ENCODE peak calls at places on chromosomes 4 and X, in seven cellular contexts. G, B, P, W, C, S and K are unnamed samples.

GRCh38 chr4:37388672-37389368 is 144.3 kb downstream of the NWD2 start:
- DNase-seq in S (peak; percentile 26), W (no peak), G (no peak), C (no peak), B (no peak), P (no peak), K (no peak)

GRCh38 chrX:151896734-151897474 is 15.8 kb upstream of the MAGEA4 start:
- DNase-seq in S (no peak), C (no peak), W (no peak), B (peak; percentile 20), P (peak; percentile 47), G (no peak), K (no peak)

GRCh38 chr4:148214529-148215166 is 227.6 kb downstream of the NR3C2 start:
- DNase-seq in P (no peak), S (no peak), G (no peak), W (no peak), C (no peak), B (peak; percentile 5), K (no peak)

GRCh38 chr4:145907827-145908226 is 30.8 kb downstream of the ZNF827 start:
- DNase-seq in P (no peak), C (no peak), G (no peak), W (no peak), S (no peak), B (peak; percentile 32), K (no peak)

GRCh38 chr4:152858934-152859333 is 77.2 kb upstream of the FHDC1 start:
- DNase-seq in W (no peak), B (no peak), P (no peak), S (no peak), C (no peak), G (no peak), K (no peak)

GRCh38 chr4:120922390-120923200 is at the start of gene PRDM5:
- DNase-seq in B (peak; percentile 40), S (peak; percentile 79), G (no peak), C (no peak), P (peak; percentile 65), W (no peak), K (peak; percentile 25)

GRCh38 chr4:110793890-110794588 is 171.2 kb upstream of the PITX2 start:
- DNase-seq in G (no peak), S (peak; percentile 25), B (no peak), W (no peak), P (no peak), C (no peak), K (no peak)

GRCh38 chrX:96611619-96612362 is 72.9 kb upstream of the DIAPH2 start:
- DNase-seq in P (peak; percentile 32), C (no peak), B (peak; percentile 45), W (no peak), S (no peak), G (no peak), K (no peak)

GRCh38 chr4:155762351-155762750 is 3.5 kb downstream of the GUCY1B1 start:
- DNase-seq in S (no peak), C (no peak), W (no peak), G (no peak), P (no peak), B (peak; percentile 38), K (no peak)

GRCh38 chrX:150715180-150715579 is 22.0 kb downstream of the MTMR1 start:
- DNase-seq in W (no peak), P (no peak), G (no peak), S (no peak), C (no peak), B (no peak), K (no peak)

GRCh38 chr4:141609243-141609642 is 27.1 kb upstream of the IL15 start:
- DNase-seq in B (no peak), S (no peak), P (no peak), C (no peak), G (no peak), W (no peak), K (no peak)

GRCh38 chr4:14196141-14196540 is 568.6 kb upstream of the BOD1L1 start:
- DNase-seq in S (peak; percentile 71), B (peak; percentile 69), P (peak; percentile 67), G (no peak), C (no peak), W (no peak), K (peak; percentile 14)

GRCh38 chrX:108696690-108697089 is 39.7 kb downstream of the IRS4 start:
- DNase-seq in G (no peak), B (peak; percentile 9), P (no peak), W (no peak), C (no peak), S (no peak), K (no peak)

GRCh38 chr4:86818211-86818610 is 31.0 kb downstream of the SLC10A6 start:
- DNase-seq in S (no peak), P (peak; percentile 25), W (no peak), B (peak; percentile 58), C (no peak), G (no peak), K (no peak)

GRCh38 chr4:185246453-185246852 is 37.1 kb downstream of the SNX25 start:
- DNase-seq in P (no peak), C (no peak), B (no peak), S (no peak), G (no peak), W (no peak), K (no peak)

GRCh38 chr4:119508281-119508680 is 120.3 kb downstream of the PDE5A start:
- DNase-seq in W (no peak), G (no peak), C (no peak), P (no peak), B (peak; percentile 64), S (no peak), K (no peak)

GRCh38 chr4:129358571-129358970 is 262.6 kb downstream of the C4orf33 start:
- DNase-seq in P (peak; percentile 66), C (no peak), G (no peak), S (no peak), B (peak; percentile 40), W (no peak), K (no peak)

GRCh38 chr4:90025248-90025647 is 101.9 kb upstream of the CCSER1 start:
- DNase-seq in S (no peak), G (peak; percentile 5), B (peak; percentile 0), C (no peak), P (no peak), W (no peak), K (no peak)

GRCh38 chrX:20968996-20969395 is 405.2 kb upstream of the CNKSR2 start:
- DNase-seq in S (no peak), B (no peak), C (no peak), W (no peak), P (peak; percentile 9), G (no peak), K (no peak)

GRCh38 chr4:186204103-186204559 is 12.8 kb downstream of the CYP4V2 start:
- DNase-seq in C (peak; percentile 28), P (no peak), G (peak; percentile 74), S (no peak), B (peak; percentile 85), W (no peak), K (peak; percentile 6)

GRCh38 chr4:102759835-102760644 is 728 bp downstream of the MANBA start:
- DNase-seq in W (peak; percentile 2), B (peak; percentile 68), S (no peak), G (peak; percentile 71), C (no peak), P (peak; percentile 39), K (peak; percentile 85)

GRCh38 chrX:133384454-133384853 is 30.8 kb downstream of the GPC4 start:
- DNase-seq in B (no peak), P (no peak), C (no peak), S (no peak), G (no peak), W (no peak), K (no peak)

GRCh38 chr4:147463065-147463464 is 17.8 kb upstream of the EDNRA start:
- DNase-seq in W (no peak), G (no peak), C (no peak), S (no peak), P (no peak), B (peak; percentile 19), K (no peak)

GRCh38 chr4:176838611-176839411 is 46.1 kb upstream of the VEGFC start:
- DNase-seq in W (no peak), S (no peak), P (peak; percentile 80), G (no peak), B (peak; percentile 84), C (no peak), K (no peak)

GRCh38 chr4:82431831-82432230 is 1.4 kb downstream of the ENOPH1 start:
- DNase-seq in G (no peak), B (no peak), C (no peak), P (no peak), W (no peak), S (no peak), K (no peak)

GRCh38 chrX:108582151-108582550 is 142.5 kb downstream of the COL4A5 start:
- DNase-seq in B (no peak), C (no peak), W (no peak), P (no peak), S (no peak), G (no peak), K (peak; percentile 63)

GRCh38 chr4:100414016-100414790 is 103.6 kb downstream of the EMCN start:
- DNase-seq in W (no peak), S (no peak), B (peak; percentile 2), P (no peak), G (no peak), C (no peak), K (no peak)

GRCh38 chr4:40833212-40833611 is 83.5 kb downstream of the NSUN7 start:
- DNase-seq in W (no peak), G (no peak), C (no peak), S (no peak), P (no peak), B (no peak), K (no peak)

GRCh38 chrX:137654481-137654880 is 88.6 kb downstream of the ZIC3 start:
- DNase-seq in P (no peak), G (no peak), S (no peak), B (no peak), W (no peak), C (no peak), K (no peak)

GRCh38 chrX:39133971-39134370 is 332.7 kb downstream of the MID1IP1 start:
- DNase-seq in W (no peak), B (no peak), S (peak; percentile 53), P (no peak), C (no peak), G (no peak), K (no peak)

GRCh38 chr4:56757270-56757746 is 64.2 kb downstream of the SPINK2 start:
- DNase-seq in C (no peak), B (peak; percentile 75), G (no peak), P (peak; percentile 79), W (peak; percentile 13), S (peak; percentile 23), K (no peak)

GRCh38 chrX:139025822-139026221 is 314.3 kb upstream of the FGF13 start:
- DNase-seq in G (no peak), B (no peak), S (no peak), W (no peak), P (no peak), C (no peak), K (no peak)

GRCh38 chr4:688695-689497 is at the start of gene SLC49A3:
- DNase-seq in W (no peak), G (no peak), B (no peak), C (no peak), P (no peak), S (peak; percentile 59), K (no peak)